ENCODE peak calls at places on chromosomes 5 and 9, in four cellular contexts. N is uterus, U is tibial nerve, W is heart left ventricle. L is an unnamed sample.

GRCh38 chr5:127227881-127228280 is 62.7 kb upstream of the MEGF10 start:
- DNase-seq in U (no peak), N (no peak), W (no peak), L (no peak)

GRCh38 chr9:70479880-70480291 is 65.4 kb upstream of the KLF9 start:
- DNase-seq in N (peak), U (no peak), W (no peak), L (peak)

GRCh38 chr5:147400836-147401235 is 109.0 kb downstream of the DPYSL3 start:
- DNase-seq in W (no peak), U (no peak), N (no peak), L (no peak)

GRCh38 chr5:142600611-142601360 is 85.1 kb downstream of the FGF1 start:
- DNase-seq in W (peak), N (peak), U (peak), L (no peak)

GRCh38 chr5:55892479-55892878 is 41.3 kb downstream of the IL31RA start:
- DNase-seq in W (no peak), U (no peak), N (no peak), L (no peak)

GRCh38 chr9:90843530-90843929 is 41.9 kb downstream of the SYK start:
- DNase-seq in U (no peak), W (no peak), N (no peak), L (no peak)

GRCh38 chr5:95621839-95622629 is 2.1 kb downstream of the GPR150 start:
- DNase-seq in N (no peak), U (no peak), W (no peak), L (no peak)

GRCh38 chr5:122741681-122742080 is 33.2 kb upstream of the SNX2 start:
- DNase-seq in N (no peak), W (no peak), U (no peak), L (no peak)

GRCh38 chr9:70553718-70554673 is 139.5 kb upstream of the KLF9 start:
- DNase-seq in N (peak), U (no peak), W (no peak), L (peak)

GRCh38 chr9:132141364-132141947 is 20.4 kb upstream of the NTNG2 start:
- DNase-seq in N (no peak), U (no peak), W (no peak), L (peak)

GRCh38 chr9:115326461-115326860 is 208.5 kb upstream of the TNC start:
- DNase-seq in W (no peak), N (no peak), U (no peak), L (no peak)

GRCh38 chr5:77356740-77357139 is 135.4 kb downstream of the WDR41 start:
- DNase-seq in U (no peak), W (no peak), N (no peak), L (no peak)

GRCh38 chr5:179268966-179269693 is 76.1 kb downstream of the ADAMTS2 start:
- DNase-seq in N (peak), W (peak), U (no peak), L (no peak)

GRCh38 chr9:95725045-95725444 is 150.4 kb upstream of the ERCC6L2 start:
- DNase-seq in U (no peak), W (no peak), N (no peak), L (no peak)

GRCh38 chr5:133121611-133122150 is 69.9 kb downstream of the HSPA4 start:
- DNase-seq in W (no peak), N (no peak), U (no peak), L (no peak)

GRCh38 chr5:172170251-172170701 is 17.7 kb downstream of the STK10 start:
- DNase-seq in N (no peak), U (no peak), W (no peak), L (no peak)

GRCh38 chr5:149456597-149457392 is 77.7 kb upstream of the IL17B start:
- DNase-seq in W (no peak), N (no peak), U (no peak), L (no peak)

GRCh38 chr9:14400658-14400995 is 86.7 kb upstream of the NFIB start:
- DNase-seq in U (peak), N (peak), W (peak), L (peak)

GRCh38 chr5:97009212-97009898 is 73.5 kb downstream of the LNPEP start:
- DNase-seq in N (no peak), W (no peak), U (peak), L (no peak)

GRCh38 chr9:79237861-79238260 is 333.9 kb upstream of the TLE4 start:
- DNase-seq in U (no peak), W (no peak), N (no peak), L (no peak)

GRCh38 chr5:120532835-120533234 is 68.7 kb downstream of the PRR16 start:
- DNase-seq in N (no peak), W (no peak), U (no peak), L (peak)

GRCh38 chr5:4720831-4721230 is 419.3 kb upstream of the ADAMTS16 start:
- DNase-seq in W (no peak), U (no peak), N (no peak), L (no peak)

GRCh38 chr9:114278881-114279570 is 43.9 kb upstream of the ORM1 start:
- DNase-seq in N (peak), W (peak), U (no peak), L (no peak)

GRCh38 chr5:146607663-146608315 is 91.8 kb upstream of the GPR151 start:
- DNase-seq in W (no peak), U (no peak), N (no peak), L (no peak)

GRCh38 chr9:130871395-130872057 is 25.1 kb downstream of the QRFP start:
- DNase-seq in N (no peak), U (no peak), W (no peak), L (no peak)

GRCh38 chr5:135989686-135990085 is 34.9 kb upstream of the LECT2 start:
- DNase-seq in W (no peak), U (no peak), N (no peak), L (no peak)

GRCh38 chr5:117204926-117205869 is 630.6 kb upstream of the SEMA6A start:
- DNase-seq in U (no peak), N (no peak), W (no peak), L (no peak)

GRCh38 chr5:133111299-133111698 is 59.5 kb downstream of the HSPA4 start:
- DNase-seq in W (peak), U (peak), N (peak), L (peak)

GRCh38 chr9:120391691-120392090 is 188.3 kb downstream of the CDK5RAP2 start:
- DNase-seq in N (no peak), W (no peak), U (no peak), L (no peak)

GRCh38 chr9:18010492-18010891 is 431.6 kb downstream of the SH3GL2 start:
- DNase-seq in U (no peak), W (no peak), N (no peak), L (no peak)

GRCh38 chr9:125551781-125552180 is 155.2 kb downstream of the MAPKAP1 start:
- DNase-seq in U (no peak), W (no peak), N (no peak), L (no peak)

GRCh38 chr9:9556865-9557803 is 1055.7 kb downstream of the PTPRD start:
- DNase-seq in W (no peak), U (no peak), N (no peak), L (peak)
- H3K27ac ChIP-seq in W (no peak), U (no peak), N (no peak), L (peak)

DNA sequence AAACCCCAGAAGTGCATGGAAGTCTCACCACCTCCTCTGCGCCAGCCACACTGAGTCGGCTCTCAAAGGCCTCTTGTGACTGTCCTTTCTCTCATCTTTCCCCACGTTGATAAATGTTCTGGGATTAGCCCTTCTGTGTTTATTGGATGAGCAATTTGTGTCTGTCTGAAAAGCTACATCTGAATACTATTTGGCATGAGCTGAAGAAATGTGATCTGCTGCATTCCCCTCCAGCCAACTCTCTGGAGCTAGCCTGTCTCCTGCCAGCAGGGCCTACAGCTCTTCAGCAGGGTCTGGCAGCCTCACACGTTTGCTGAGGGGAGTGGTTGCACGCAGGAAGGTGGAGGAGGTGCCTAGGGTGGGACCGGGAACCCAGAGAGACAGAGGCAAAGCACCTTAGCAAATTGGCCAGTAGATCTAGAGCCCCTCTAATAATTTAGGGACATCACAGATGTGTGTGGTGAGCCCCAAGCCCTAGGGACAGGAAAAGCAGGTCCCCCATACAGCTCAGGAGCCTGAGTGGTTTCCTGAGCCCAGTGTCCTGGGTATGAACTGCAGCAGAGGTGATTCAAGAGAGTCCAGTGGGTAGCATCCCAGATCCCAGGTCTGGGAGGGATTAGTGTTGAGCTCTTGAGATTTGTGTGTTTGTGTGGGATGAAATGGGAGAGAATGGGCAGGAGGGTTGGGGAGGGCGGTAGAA is 20.5 kb upstream of the B4GALT1 start:
- DNase-seq in W (peak), N (peak), U (peak), L (no peak)
- H3K27ac ChIP-seq in W (peak), N (peak), U (no peak), L (no peak)

DNA sequence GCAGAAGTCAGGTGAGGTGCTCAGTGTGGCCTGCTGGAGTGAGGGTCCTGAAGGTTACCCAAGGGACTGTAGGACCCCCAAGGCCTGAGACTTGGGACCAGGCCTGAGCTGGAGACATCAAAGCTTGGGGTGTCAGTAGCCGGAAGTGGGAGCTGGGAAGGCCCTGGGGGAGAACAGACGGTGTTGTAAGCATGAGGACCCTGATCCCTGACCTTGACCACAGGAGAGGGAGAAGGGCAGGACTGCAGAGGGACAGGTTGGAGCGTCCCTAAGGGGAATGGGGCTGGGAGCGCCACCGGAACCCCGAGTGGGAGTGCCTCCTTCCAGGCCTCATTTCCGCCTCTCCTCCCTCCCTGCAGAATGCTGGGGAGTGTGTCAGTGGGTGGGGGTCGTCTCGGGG is 533 bp downstream of the TTC16 start:
- DNase-seq in W (no peak), U (no peak), N (no peak), L (no peak)
- H3K27ac ChIP-seq in W (peak), U (peak), N (peak), L (no peak)

GRCh38 chr9:19104528-19105282 is 2.0 kb upstream of the HAUS6 start:
- DNase-seq in W (no peak), U (no peak), N (peak), L (no peak)
- H3K27ac ChIP-seq in W (peak), U (peak), N (peak), L (no peak)

DNA sequence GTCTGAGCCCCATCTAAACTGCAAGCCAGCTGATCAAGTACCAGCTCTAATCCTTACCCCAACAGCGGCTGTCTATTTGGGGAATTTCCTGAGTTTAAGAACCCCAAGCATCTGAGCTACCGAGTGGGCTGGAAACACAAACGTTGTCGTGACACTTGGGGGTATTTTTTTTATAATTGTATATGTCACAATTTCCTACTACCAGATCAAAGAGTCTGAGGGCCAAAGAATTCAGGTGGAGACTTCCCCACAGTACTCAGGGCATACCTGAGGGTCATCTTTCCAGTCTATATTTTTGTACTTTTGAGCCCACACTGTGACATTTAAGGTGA is 42.8 kb downstream of the PTTG1 start:
- DNase-seq in W (no peak), N (no peak), U (no peak), L (no peak)
- H3K27ac ChIP-seq in W (no peak), N (no peak), U (no peak), L (no peak)

GRCh38 chr9:113156880-113157279 is 6.1 kb downstream of the SLC31A2 start:
- DNase-seq in W (no peak), N (no peak), U (no peak), L (no peak)
- H3K27ac ChIP-seq in W (peak), N (no peak), U (no peak), L (no peak)

GRCh38 chr5:82387041-82387818 is 109.1 kb upstream of the RPS23 start:
- DNase-seq in U (no peak), N (no peak), W (no peak), L (no peak)

GRCh38 chr5:82384025-82384750 is 106.0 kb upstream of the RPS23 start:
- DNase-seq in U (no peak), W (no peak), N (no peak), L (no peak)

GRCh38 chr5:82387819-82388166 is 109.6 kb upstream of the RPS23 start:
- DNase-seq in U (no peak), N (no peak), W (no peak), L (no peak)

GRCh38 chr5:82388186-82388585 is 110.0 kb upstream of the RPS23 start:
- DNase-seq in W (no peak), N (no peak), U (no peak), L (no peak)

DNA sequence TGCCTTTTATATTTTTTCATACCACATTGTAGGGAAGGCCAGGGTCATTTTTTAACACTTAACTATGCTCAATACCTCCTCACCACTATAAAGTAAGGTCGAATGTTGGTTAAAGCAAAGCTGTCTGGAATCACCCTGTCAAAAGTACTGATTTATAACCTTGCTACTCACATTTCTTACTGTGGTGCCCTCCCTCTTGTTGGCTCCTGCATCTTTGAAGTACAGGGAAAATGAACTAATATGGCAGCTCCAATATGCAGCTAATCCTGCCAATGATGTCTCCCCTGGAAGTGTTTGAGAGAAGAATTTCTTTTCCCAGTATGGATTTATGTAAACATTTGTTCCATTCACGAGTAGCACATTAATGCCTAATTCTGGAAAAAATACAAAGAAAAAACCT is 108.4 kb upstream of the RPS23 start:
- DNase-seq in U (no peak), W (no peak), N (no peak), L (no peak)
- H3K27ac ChIP-seq in U (no peak), W (no peak), N (no peak), L (no peak)

DNA sequence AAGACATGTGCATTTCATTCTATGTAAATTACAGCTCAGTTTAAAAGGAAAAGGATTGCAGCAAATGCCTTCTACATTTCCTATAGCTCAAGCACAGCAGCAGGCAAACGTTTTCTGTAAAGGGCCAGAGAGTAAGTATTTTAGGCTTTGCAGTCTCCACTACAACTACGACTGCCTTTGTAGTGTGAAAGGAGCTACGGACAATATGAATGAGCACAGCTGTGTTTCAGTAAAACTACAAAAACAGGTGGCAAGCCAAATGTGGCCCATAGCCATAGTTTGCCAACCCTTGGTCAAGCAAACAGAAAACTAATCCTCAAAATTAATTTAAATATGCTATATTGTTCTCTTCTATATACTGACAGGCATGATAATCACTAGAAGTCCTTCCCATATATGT is 7.2 kb downstream of the PTBP3 start:
- DNase-seq in N (no peak), U (no peak), W (no peak), L (peak)
- H3K27ac ChIP-seq in N (no peak), U (no peak), W (no peak), L (peak)

GRCh38 chr5:67163863-67164595 is 32.6 kb downstream of the CD180 start:
- DNase-seq in W (no peak), N (no peak), U (no peak), L (no peak)

GRCh38 chr5:67166460-67166871 is 30.1 kb downstream of the CD180 start:
- DNase-seq in N (no peak), U (no peak), W (peak), L (no peak)

GRCh38 chr5:67164856-67165523 is 31.6 kb downstream of the CD180 start:
- DNase-seq in N (no peak), U (no peak), W (no peak), L (no peak)

GRCh38 chr5:67166886-67167285 is 29.7 kb downstream of the CD180 start:
- DNase-seq in N (no peak), W (no peak), U (no peak), L (peak)

GRCh38 chr5:67165524-67166459 is 30.8 kb downstream of the CD180 start:
- DNase-seq in U (peak), W (peak), N (peak), L (peak)
- H3K27ac ChIP-seq in U (peak), W (peak), N (peak), L (peak)

GRCh38 chr5:37549411-37549810 is 170.3 kb downstream of the WDR70 start:
- DNase-seq in U (no peak), N (no peak), W (no peak), L (no peak)

GRCh38 chr5:37553720-37554402 is 174.7 kb downstream of the WDR70 start:
- DNase-seq in N (no peak), W (no peak), U (no peak), L (no peak)

GRCh38 chr5:37554938-37555337 is 175.8 kb downstream of the WDR70 start:
- DNase-seq in N (no peak), W (no peak), U (no peak), L (peak)

GRCh38 chr5:37554403-37554739 is 175.3 kb downstream of the WDR70 start:
- DNase-seq in W (no peak), U (no peak), N (no peak), L (no peak)

GRCh38 chr5:37552770-37553719 is 173.9 kb downstream of the WDR70 start:
- DNase-seq in U (no peak), N (no peak), W (no peak), L (peak)
- H3K27ac ChIP-seq in U (no peak), N (no peak), W (no peak), L (no peak)

L was measured in GM23338.